ENCODE peak calls at places on chromosomes 6 and 20, in four cellular contexts. Q is endothelial cell, K is choroid plexus epithelial cell, U is GM12891. T is an unnamed sample.

GRCh38 chr6:72579865-72580264 is 42.0 kb upstream of the KCNQ5 start:
- DNase-seq in U (no peak), K (no peak), Q (no peak), T (no peak)

GRCh38 chr6:84467296-84467695 is 239.9 kb upstream of the CEP162 start:
- DNase-seq in Q (no peak), U (no peak), K (peak), T (no peak)

GRCh38 chr20:4601630-4602296 is 119.9 kb upstream of the PRND start:
- DNase-seq in U (no peak), Q (no peak), K (no peak), T (no peak)

GRCh38 chr6:42471116-42471515 is 19.4 kb upstream of the TRERF1 start:
- DNase-seq in U (no peak), Q (no peak), K (no peak), T (no peak)

GRCh38 chr6:115663681-115664080 is 397.0 kb downstream of the FRK start:
- DNase-seq in K (no peak), U (no peak), Q (no peak), T (no peak)

GRCh38 chr6:157503018-157503747 is 122.2 kb downstream of the ZDHHC14 start:
- DNase-seq in Q (no peak), K (no peak), U (no peak), T (peak)

GRCh38 chr6:105136433-105137350 is 43.1 kb downstream of the POPDC3 start:
- DNase-seq in Q (peak), U (peak), K (peak), T (no peak)

GRCh38 chr20:38878798-38879197 is 47.4 kb upstream of the FAM83D start:
- DNase-seq in Q (peak), U (no peak), K (peak), T (peak)

GRCh38 chr6:16409531-16410441 is 171.4 kb downstream of the GMPR start:
- DNase-seq in K (peak), Q (peak), U (no peak), T (peak)

GRCh38 chr6:10837009-10837691 is 1.2 kb downstream of the MAK start:
- DNase-seq in U (no peak), Q (peak), K (peak), T (no peak)

GRCh38 chr6:22153384-22154158 is 143.3 kb downstream of the PRL start:
- DNase-seq in U (no peak), Q (no peak), K (no peak), T (peak)

GRCh38 chr6:105482227-105482839 is 79.5 kb upstream of the PREP start:
- DNase-seq in K (peak), U (no peak), Q (no peak), T (no peak)

GRCh38 chr20:37392441-37393195 is 46.7 kb downstream of the SRC start:
- DNase-seq in K (peak), Q (no peak), U (peak), T (no peak)

GRCh38 chr6:42199106-42199981 is 4.6 kb upstream of the GUCA1B start:
- DNase-seq in Q (no peak), U (no peak), K (peak), T (no peak)

GRCh38 chr6:12324741-12325140 is 34.6 kb downstream of the EDN1 start:
- DNase-seq in Q (no peak), K (no peak), U (no peak), T (no peak)

GRCh38 chr6:100833972-100834574 is 47.1 kb downstream of the ASCC3 start:
- DNase-seq in K (no peak), Q (no peak), U (no peak), T (no peak)